ENCODE peak calls at places on chromosomes 11 and 22, in seven cellular contexts. I, H, V, U, Z, G and A are unnamed samples.

GRCh38 chr11:45170484-45170883 is 24.0 kb downstream of the PRDM11 start:
- DNase-seq in I (no peak), G (no peak), H (no peak), U (no peak), V (no peak), Z (peak), A (peak)

GRCh38 chr11:114821626-114822025 is 143.3 kb downstream of the NXPE2 start:
- DNase-seq in Z (no peak), H (no peak), I (no peak), V (no peak), G (peak), U (no peak), A (no peak)

GRCh38 chr11:27619936-27620335 is 80.3 kb downstream of the BDNF start:
- DNase-seq in Z (no peak), V (no peak), H (no peak), G (no peak), U (no peak), I (no peak), A (no peak)

GRCh38 chr11:119188067-119188466 is 2.8 kb downstream of the NHERF4 start:
- DNase-seq in G (no peak), U (no peak), Z (no peak), H (no peak), V (no peak), I (no peak), A (no peak)

GRCh38 chr22:37601540-37602442 is 6.8 kb upstream of the GGA1 start:
- DNase-seq in V (peak), Z (no peak), U (no peak), I (no peak), G (no peak), H (peak), A (no peak)

GRCh38 chr11:3959015-3959917 is 103.8 kb downstream of the STIM1 start:
- DNase-seq in U (no peak), I (no peak), Z (no peak), H (no peak), G (no peak), V (no peak), A (no peak)

GRCh38 chr11:117716652-117717440 is 80.2 kb downstream of the DSCAML1 start:
- DNase-seq in H (no peak), I (no peak), V (no peak), U (no peak), G (no peak), Z (peak), A (no peak)

GRCh38 chr11:44761546-44761961 is 34.8 kb downstream of the TSPAN18 start:
- DNase-seq in V (no peak), H (no peak), Z (peak), I (no peak), G (no peak), U (no peak), A (no peak)

GRCh38 chr11:109730669-109731068 is 308.7 kb downstream of the C11orf87 start:
- DNase-seq in H (no peak), G (no peak), I (no peak), Z (no peak), V (no peak), U (no peak), A (no peak)

GRCh38 chr22:48717883-48718817 is 1109.5 kb downstream of the BRD1 start:
- DNase-seq in Z (peak), G (no peak), H (no peak), U (no peak), I (no peak), V (no peak), A (peak)

GRCh38 chr22:48627203-48627602 is 1200.5 kb downstream of the BRD1 start:
- DNase-seq in H (no peak), Z (no peak), G (no peak), V (no peak), U (no peak), I (no peak), A (no peak)

GRCh38 chr11:116929393-116930090 is 92.1 kb upstream of the APOA1 start:
- DNase-seq in G (no peak), U (no peak), H (no peak), Z (no peak), V (no peak), I (no peak), A (no peak)

GRCh38 chr11:16942342-16942741 is 71.9 kb downstream of the PLEKHA7 start:
- DNase-seq in G (no peak), H (no peak), Z (no peak), U (no peak), I (no peak), V (no peak), A (no peak)

GRCh38 chr22:36439481-36440271 is 41.8 kb downstream of the TXN2 start:
- DNase-seq in I (no peak), U (no peak), V (no peak), G (no peak), Z (peak), H (no peak), A (no peak)

GRCh38 chr11:67270256-67271211 is 4.3 kb downstream of the GRK2 start:
- DNase-seq in G (no peak), U (no peak), H (no peak), V (no peak), Z (peak), I (no peak), A (peak)

GRCh38 chr11:40280161-40281054 is 1179.0 kb downstream of the LRRC4C start:
- DNase-seq in G (no peak), I (no peak), U (no peak), V (no peak), H (peak), Z (peak), A (no peak)

GRCh38 chr22:41405588-41405987 is 23.8 kb downstream of the TEF start:
- DNase-seq in Z (no peak), H (no peak), V (no peak), G (no peak), U (no peak), I (no peak), A (peak)

GRCh38 chr11:19087658-19088057 is 27.1 kb upstream of the MRGPRX2 start:
- DNase-seq in U (no peak), H (no peak), I (no peak), V (no peak), G (no peak), Z (no peak), A (no peak)

GRCh38 chr11:99069831-99070444 is 49.2 kb downstream of the CNTN5 start:
- DNase-seq in I (no peak), Z (peak), H (peak), V (no peak), G (no peak), U (no peak), A (no peak)

GRCh38 chr22:26546282-26546681 is 34.0 kb upstream of the TFIP11 start:
- DNase-seq in U (no peak), H (no peak), V (no peak), Z (no peak), G (no peak), I (no peak), A (no peak)

GRCh38 chr11:131668867-131669780 is 298.7 kb downstream of the NTM start:
- DNase-seq in V (peak), U (no peak), G (no peak), Z (peak), H (no peak), I (no peak), A (no peak)

GRCh38 chr22:27903805-27904473 is 15.1 kb downstream of the PITPNB start:
- DNase-seq in U (no peak), G (no peak), Z (no peak), V (no peak), H (no peak), I (no peak), A (no peak)

GRCh38 chr11:6027501-6027900 is 3.1 kb downstream of the OR56A1 start:
- DNase-seq in H (no peak), V (no peak), Z (no peak), U (no peak), I (no peak), G (no peak), A (no peak)

GRCh38 chr11:122020902-122021301 is 95.1 kb downstream of the BLID start:
- DNase-seq in G (no peak), Z (no peak), I (no peak), H (no peak), U (no peak), V (no peak), A (no peak)

GRCh38 chr22:36302439-36303114 is 49.6 kb downstream of the APOL1 start:
- DNase-seq in U (no peak), G (no peak), H (no peak), Z (no peak), V (no peak), I (no peak), A (no peak)

GRCh38 chr11:85643255-85643654 is 4.5 kb upstream of the TMEM126A start:
- DNase-seq in H (no peak), Z (no peak), G (no peak), I (no peak), V (peak), U (no peak), A (no peak)

GRCh38 chr11:12397953-12398352 is 20.6 kb downstream of the PARVA start:
- DNase-seq in G (peak), V (no peak), Z (peak), U (no peak), I (peak), H (no peak), A (no peak)

GRCh38 chr22:49540571-49541450 is 286.9 kb downstream of the BRD1 start:
- DNase-seq in H (no peak), U (no peak), Z (peak), V (no peak), G (no peak), I (no peak), A (peak)

GRCh38 chr11:16767957-16768356 is 29.5 kb downstream of the C11orf58 start:
- DNase-seq in I (no peak), V (no peak), Z (no peak), H (no peak), G (peak), U (no peak), A (no peak)

GRCh38 chr22:46390652-46391301 is 55.3 kb downstream of the TRMU start:
- DNase-seq in U (no peak), V (peak), Z (no peak), H (peak), I (peak), G (no peak), A (no peak)

GRCh38 chr11:5922749-5923426 is 19.2 kb upstream of the OR56A3 start:
- DNase-seq in H (no peak), I (no peak), V (no peak), Z (no peak), G (peak), U (no peak), A (no peak)

GRCh38 chr11:69449320-69450063 is 32.0 kb upstream of the LINC01488 start:
- DNase-seq in G (no peak), U (no peak), H (no peak), Z (peak), I (no peak), V (peak), A (peak)

GRCh38 chr11:115623021-115623451 is 118.8 kb upstream of the CADM1 start:
- DNase-seq in Z (peak), H (peak), V (peak), I (peak), U (peak), G (no peak), A (peak)

GRCh38 chr22:37639070-37639760 is at the start of gene SH3BP1:
- DNase-seq in H (no peak), I (no peak), U (no peak), V (peak), G (no peak), Z (no peak), A (peak)

GRCh38 chr11:68270334-68271022 is 1.3 kb downstream of the C11orf24 start:
- DNase-seq in I (no peak), Z (no peak), V (no peak), G (no peak), U (no peak), H (no peak), A (no peak)

GRCh38 chr11:16737860-16738197 is 618 bp upstream of the C11orf58 start:
- DNase-seq in V (no peak), I (no peak), Z (no peak), G (no peak), H (no peak), U (no peak), A (no peak)

GRCh38 chr22:19766506-19767426 is 6.2 kb downstream of the TBX1 start:
- DNase-seq in U (no peak), Z (no peak), H (no peak), V (peak), G (no peak), I (peak), A (peak)

GRCh38 chr22:48306785-48307570 is 1520.7 kb downstream of the BRD1 start:
- DNase-seq in H (no peak), G (no peak), U (no peak), V (no peak), I (no peak), Z (no peak), A (no peak)

GRCh38 chr11:10604340-10604748 is 35.9 kb upstream of the LYVE1 start:
- DNase-seq in Z (peak), U (no peak), V (no peak), G (peak), H (no peak), I (no peak), A (no peak)

GRCh38 chr11:10607462-10607861 is 39.0 kb upstream of the LYVE1 start:
- DNase-seq in Z (no peak), H (no peak), U (no peak), G (peak), I (no peak), V (no peak), A (peak)

GRCh38 chr11:10606536-10607208 is 38.2 kb upstream of the LYVE1 start:
- DNase-seq in G (peak), Z (no peak), U (no peak), H (no peak), I (no peak), V (no peak), A (no peak)

GRCh38 chr11:10603721-10604297 is 35.3 kb upstream of the LYVE1 start:
- DNase-seq in V (no peak), H (no peak), G (peak), U (no peak), Z (no peak), I (no peak), A (no peak)

DNA sequence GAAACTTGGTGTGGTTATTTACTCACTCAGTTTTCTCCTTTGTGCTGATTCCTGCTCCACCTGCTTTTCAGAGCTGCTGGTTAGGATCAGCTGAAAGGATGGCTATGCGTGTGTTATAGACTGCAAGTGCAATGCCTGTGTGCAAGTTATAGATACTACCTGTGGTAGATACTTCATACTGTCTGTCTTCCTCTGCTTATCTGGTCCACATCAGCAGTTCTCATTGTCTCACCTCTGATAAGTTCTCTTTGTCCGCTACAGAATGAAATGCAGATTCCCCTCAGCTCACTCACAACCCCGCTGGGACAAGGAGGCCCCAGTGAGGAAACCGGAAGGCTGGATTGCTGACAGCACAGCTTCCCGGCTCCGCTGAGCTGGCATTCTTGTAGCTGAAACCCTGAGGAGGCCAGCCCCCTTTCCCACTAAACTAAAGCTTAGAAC is 37.5 kb upstream of the LYVE1 start:
- DNase-seq in Z (peak), I (no peak), G (peak), V (peak), U (no peak), H (no peak), A (peak)
- TF ChIP-seq POLR2AphosphoS5 in Z (peak), I (no peak), G (peak), V (no peak), U (no peak), H (no peak), A (no peak)

DNA sequence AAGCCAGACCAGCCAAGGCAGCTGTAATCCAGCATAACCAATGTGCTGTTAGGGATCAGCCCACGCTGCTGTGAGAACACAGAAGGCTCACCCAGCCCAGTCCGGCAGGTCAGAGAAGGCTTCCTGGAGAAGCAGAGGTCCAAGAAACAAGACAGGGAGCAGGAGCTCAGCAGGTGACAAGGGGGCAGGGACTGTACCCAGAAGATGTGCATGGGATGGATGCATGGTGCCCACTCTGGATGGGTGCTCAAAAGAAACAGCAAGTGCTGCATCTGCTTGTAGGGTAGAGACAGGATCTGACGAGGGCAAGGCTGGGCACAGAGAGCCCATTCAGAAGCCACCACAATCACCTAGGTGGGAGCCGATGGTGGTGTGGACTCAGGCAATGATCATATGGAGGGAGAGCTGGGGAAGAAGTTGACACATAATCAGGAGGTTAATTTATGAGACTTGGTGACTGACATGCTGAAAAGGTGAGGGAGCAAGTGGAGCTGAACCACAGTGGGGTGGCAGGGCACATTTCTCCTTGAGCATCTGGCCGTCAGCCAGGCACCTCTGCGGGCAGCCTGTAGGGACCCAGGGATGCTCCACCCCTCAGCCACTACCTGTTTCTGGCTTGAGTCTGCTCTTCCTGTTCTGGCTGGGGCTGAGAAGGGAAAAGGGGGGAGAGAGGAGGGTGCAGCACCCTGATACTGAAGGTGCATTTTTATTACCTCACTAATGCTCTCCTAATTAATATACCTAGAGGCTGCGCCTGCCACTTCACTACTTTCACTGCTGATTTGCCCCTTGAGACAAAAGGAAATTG is 102.4 kb upstream of the DRD2 start:
- DNase-seq in I (no peak), Z (no peak), V (peak), U (no peak), G (peak), H (no peak), A (no peak)
- TF ChIP-seq POLR2AphosphoS5 in I (no peak), Z (no peak), V (no peak), U (no peak), G (no peak), H (no peak), A (no peak)

DNA sequence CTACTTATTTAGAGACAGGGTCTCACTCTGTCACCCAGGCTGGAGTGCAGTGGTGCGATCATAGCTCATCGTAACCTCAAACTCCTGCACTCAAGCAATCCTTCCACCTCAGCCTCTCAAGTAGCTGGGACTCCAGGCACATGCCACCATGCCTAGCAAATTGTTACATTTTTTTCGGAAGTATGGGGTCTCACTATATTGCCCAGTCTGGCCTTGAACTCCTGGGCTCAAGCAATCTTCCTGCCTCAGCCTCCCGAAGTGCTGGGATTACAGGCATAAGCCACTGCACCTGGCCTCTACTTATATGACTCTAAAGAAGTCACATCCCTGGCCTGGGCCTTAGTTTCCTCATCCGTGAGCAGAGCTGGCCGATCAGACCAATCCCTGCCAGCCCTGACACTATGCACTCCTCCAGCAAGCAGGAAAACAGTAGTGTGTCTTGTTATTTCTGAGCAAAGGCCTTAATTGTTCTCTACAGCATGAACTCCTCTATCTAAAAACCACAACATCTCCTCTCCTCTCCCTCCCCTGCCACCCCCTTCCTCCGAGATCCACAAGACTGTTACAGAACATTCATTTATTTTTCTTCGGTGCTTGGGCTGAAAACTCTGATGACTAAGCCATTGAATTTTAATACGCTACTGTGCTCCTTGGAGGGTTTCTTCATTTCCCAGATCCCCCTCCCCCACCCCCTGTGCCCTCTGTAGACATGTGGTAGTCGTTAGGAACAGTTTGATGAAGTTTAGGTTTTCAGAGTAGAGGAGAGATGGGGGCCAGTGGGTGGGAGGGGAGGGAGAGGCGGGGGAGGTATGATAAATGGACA is 91.5 kb downstream of the ABTB2 start:
- DNase-seq in U (no peak), Z (peak), I (no peak), H (peak), G (no peak), V (no peak), A (no peak)
- TF ChIP-seq POLR2AphosphoS5 in U (no peak), Z (peak), I (no peak), H (no peak), G (no peak), V (no peak), A (no peak)

DNA sequence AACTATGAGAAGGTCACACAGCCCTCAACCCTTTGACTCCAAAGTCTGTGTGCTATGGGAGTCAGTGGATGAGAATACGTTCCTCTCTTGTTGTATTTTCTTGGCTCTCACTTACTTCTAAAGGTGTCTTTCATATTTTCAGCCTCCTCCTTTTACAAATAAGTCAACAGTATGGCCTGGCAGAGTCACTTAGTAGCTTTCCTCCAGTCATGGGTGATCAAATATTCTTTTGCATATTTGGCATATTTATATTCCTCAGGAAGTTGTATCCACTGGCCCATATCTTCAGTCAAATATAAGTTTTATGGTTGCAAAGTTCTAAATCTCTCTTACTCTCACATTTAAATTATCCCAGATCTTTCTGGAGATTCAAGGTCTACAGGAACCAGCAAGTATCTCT is 327.5 kb downstream of the ETS1 start:
- DNase-seq in U (no peak), I (no peak), H (no peak), Z (no peak), G (no peak), V (no peak), A (no peak)
- TF ChIP-seq POLR2AphosphoS5 in U (no peak), I (no peak), H (no peak), Z (no peak), G (no peak), V (no peak), A (no peak)

GRCh38 chr22:23751441-23751996 is 607 bp upstream of the ZNF70 start:
- DNase-seq in H (no peak), V (no peak), G (no peak), Z (peak), U (no peak), I (no peak), A (no peak)
- TF ChIP-seq POLR2AphosphoS5 in H (no peak), V (no peak), G (no peak), Z (no peak), U (no peak), I (no peak), A (no peak)

GRCh38 chr11:35917676-35918075 is 26.2 kb upstream of the LDLRAD3 start:
- DNase-seq in U (no peak), H (no peak), G (no peak), Z (no peak), V (no peak), I (no peak), A (no peak)
- TF ChIP-seq POLR2AphosphoS5 in U (no peak), H (no peak), G (no peak), Z (no peak), V (no peak), I (no peak), A (no peak)

GRCh38 chr11:90134420-90135003 is at the start of gene NAALAD2:
- DNase-seq in I (peak), U (no peak), Z (peak), H (no peak), G (no peak), V (no peak), A (peak)
- TF ChIP-seq POLR2AphosphoS5 in I (no peak), U (no peak), Z (no peak), H (no peak), G (no peak), V (no peak), A (no peak)